ENCODE peak calls at places on chromosomes 12 and 14, in seven cellular contexts. I is iris pigment epithelial cell; K is stimulated activated CD4-positive, alpha-beta T cell treated with anti-CD3 and anti-CD28 coated beads, TNF-alpha, amount 100 ng/mL, for 1 hour; V is ovary; X is mesenchymal stem cell; M is NCI-H524 treated with DMSO at 0.1 percent for 48 hours; N is HuH-7.5. D is an unnamed sample.

GRCh38 chr14:96077983-96078686 is 39.0 kb downstream of the C14orf132 start:
- DNase-seq in K (no peak), I (no peak), X (no peak), M (no peak), V (no peak), N (no peak), D (no peak)

GRCh38 chr12:5258498-5258897 is 173.4 kb upstream of the NTF3 start:
- DNase-seq in N (no peak), M (no peak), V (no peak), K (no peak), I (no peak), X (no peak), D (no peak)

GRCh38 chr14:97077687-97078086 is 280.5 kb downstream of the VRK1 start:
- DNase-seq in M (no peak), V (no peak), I (no peak), K (no peak), N (no peak), X (no peak), D (no peak)

GRCh38 chr12:45933504-45933903 is 56.9 kb downstream of the SCAF11 start:
- DNase-seq in M (no peak), N (no peak), V (no peak), X (no peak), K (no peak), I (no peak), D (no peak)

GRCh38 chr14:89702151-89702936 is 252.2 kb downstream of the EFCAB11 start:
- DNase-seq in M (peak), V (peak), I (peak), K (no peak), X (peak), N (no peak), D (no peak)

GRCh38 chr14:55094630-55095157 is 34.4 kb upstream of the LGALS3 start:
- DNase-seq in V (no peak), N (no peak), M (no peak), X (peak), I (peak), K (no peak), D (no peak)

GRCh38 chr12:46965137-46965536 is 114.3 kb upstream of the PCED1B start:
- DNase-seq in M (no peak), V (no peak), N (no peak), I (no peak), K (no peak), X (no peak), D (no peak)

GRCh38 chr14:104100171-104101085 is 14.9 kb downstream of the ASPG start:
- DNase-seq in X (no peak), I (no peak), V (peak), M (no peak), K (no peak), N (no peak), D (no peak)

GRCh38 chr12:46944104-46944503 is 118.3 kb upstream of the SLC38A4 start:
- DNase-seq in K (no peak), I (peak), X (peak), M (no peak), V (no peak), N (no peak), D (no peak)

GRCh38 chr12:27805238-27805637 is 25.2 kb upstream of the MANSC4 start:
- DNase-seq in N (no peak), X (no peak), K (no peak), V (no peak), I (no peak), M (no peak), D (no peak)

GRCh38 chr12:116631619-116632018 is 72.4 kb downstream of the MAP1LC3B2 start:
- DNase-seq in K (no peak), V (no peak), I (no peak), N (no peak), M (no peak), X (no peak), D (no peak)